ENCODE peak calls at places on chromosome 18, in seven cellular contexts. X, J, A, I, Z, N and O are unnamed samples.

GRCh38 chr18:50855976-50856772 is 22.7 kb upstream of the ME2 start:
- DNase-seq in I (no peak), A (no peak), Z (no peak), X (no peak), J (no peak), N (no peak), O (no peak)

GRCh38 chr18:12659904-12660605 is 2.1 kb upstream of the SPIRE1 start:
- DNase-seq in N (peak), A (no peak), J (no peak), X (peak), Z (peak), I (peak), O (peak)

GRCh38 chr18:79953921-79954651 is 2.6 kb upstream of the SLC66A2 start:
- DNase-seq in I (no peak), X (peak), Z (no peak), A (peak), J (no peak), N (no peak), O (no peak)

GRCh38 chr18:48791636-48792105 is 159.1 kb downstream of the SMAD7 start:
- DNase-seq in I (no peak), J (no peak), Z (no peak), N (no peak), A (no peak), X (peak), O (no peak)

GRCh38 chr18:60331890-60332289 is 40.7 kb downstream of the MC4R start:
- DNase-seq in J (no peak), N (no peak), A (no peak), X (no peak), Z (no peak), I (no peak), O (no peak)

GRCh38 chr18:45962461-45962860 is 4.7 kb downstream of the EPG5 start:
- DNase-seq in I (no peak), Z (no peak), N (no peak), A (no peak), J (peak), X (no peak), O (peak)

GRCh38 chr18:6543330-6543908 is 128.7 kb upstream of the L3MBTL4 start:
- DNase-seq in N (no peak), I (peak), X (peak), J (no peak), A (no peak), Z (peak), O (no peak)

GRCh38 chr18:66682855-66683322 is 79.0 kb upstream of the CDH19 start:
- DNase-seq in Z (no peak), X (no peak), A (no peak), I (peak), J (no peak), N (no peak), O (no peak)

GRCh38 chr18:55737266-55737665 is 149.3 kb upstream of the TCF4 start:
- DNase-seq in N (no peak), J (no peak), X (no peak), I (no peak), Z (no peak), A (no peak), O (no peak)

GRCh38 chr18:32280911-32281310 is 91.1 kb downstream of the MEP1B start:
- DNase-seq in J (no peak), X (no peak), A (no peak), N (no peak), Z (no peak), I (no peak), O (no peak)

GRCh38 chr18:50192903-50193795 is 1.8 kb downstream of the MYO5B start:
- DNase-seq in N (no peak), A (peak), Z (no peak), J (no peak), X (peak), I (peak), O (no peak)

GRCh38 chr18:60020107-60020925 is 120.5 kb downstream of the PMAIP1 start:
- DNase-seq in Z (no peak), X (peak), N (no peak), A (no peak), I (peak), J (no peak), O (no peak)

GRCh38 chr18:2850816-2851215 is 4.0 kb downstream of the EMILIN2 start:
- DNase-seq in I (no peak), N (no peak), A (no peak), J (no peak), Z (no peak), X (no peak), O (no peak)

GRCh38 chr18:30465131-30465530 is 577.4 kb downstream of the DSC3 start:
- DNase-seq in A (no peak), Z (no peak), I (no peak), J (no peak), X (no peak), N (no peak), O (no peak)

GRCh38 chr18:69401475-69402218 is 959 bp downstream of the DOK6 start:
- DNase-seq in A (no peak), I (peak), Z (peak), J (no peak), X (peak), N (no peak), O (no peak)

GRCh38 chr18:2927745-2928144 is 80.9 kb downstream of the EMILIN2 start:
- DNase-seq in I (no peak), Z (no peak), X (peak), J (no peak), A (no peak), N (no peak), O (no peak)

GRCh38 chr18:79804130-79804772 is 6.5 kb downstream of the KCNG2 start:
- DNase-seq in Z (no peak), A (no peak), N (no peak), X (no peak), I (no peak), J (no peak), O (no peak)

GRCh38 chr18:54183390-54183789 is 41.1 kb downstream of the MBD2 start:
- DNase-seq in N (no peak), A (no peak), I (no peak), J (no peak), Z (no peak), X (no peak), O (no peak)

GRCh38 chr18:62453864-62454263 is 69.0 kb upstream of the ZCCHC2 start:
- DNase-seq in N (no peak), X (no peak), Z (no peak), A (no peak), I (no peak), J (no peak), O (no peak)

GRCh38 chr18:7677001-7677400 is 109.9 kb downstream of the PTPRM start:
- DNase-seq in N (no peak), I (no peak), J (no peak), X (no peak), A (no peak), Z (no peak), O (no peak)

DNA sequence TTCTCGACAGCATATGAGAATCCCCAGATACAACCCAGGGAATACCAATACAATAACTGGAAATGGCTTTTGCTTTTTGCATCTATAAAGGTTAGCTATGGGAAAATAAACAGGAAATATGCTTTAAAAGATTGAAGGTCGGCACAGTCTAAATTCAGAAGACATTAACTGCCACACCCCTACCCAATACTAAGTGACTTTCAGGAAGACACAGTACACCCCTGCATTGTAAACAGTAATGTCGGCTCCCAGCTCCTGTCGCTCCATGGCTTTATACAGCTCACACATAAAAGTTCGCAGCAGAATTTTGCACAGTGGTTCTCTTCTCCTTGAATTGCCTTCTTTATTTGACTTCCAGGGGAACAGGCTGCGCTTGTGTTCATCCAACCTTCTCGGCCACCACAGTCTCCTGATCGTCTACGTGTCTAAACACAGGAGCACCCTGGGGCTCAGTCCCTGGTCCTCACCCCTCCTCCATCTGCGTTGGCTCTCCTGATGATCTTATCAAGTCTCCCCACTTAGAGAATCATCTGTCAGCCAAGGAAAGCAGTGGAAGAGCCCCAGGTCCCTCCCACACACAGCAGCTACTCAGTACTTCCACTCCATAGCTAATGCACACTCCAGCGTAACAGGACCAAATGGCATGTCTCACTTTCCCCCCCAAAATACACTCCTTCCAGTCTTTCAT is 22.7 kb downstream of the CYB5A start:
- DNase-seq in I (no peak), N (no peak), X (no peak), A (no peak), J (no peak), Z (no peak), O (no peak)
- H3K27ac ChIP-seq in I (no peak), N (no peak), X (no peak), A (peak), J (no peak), Z (no peak), O (no peak)

GRCh38 chr18:34758378-34758948 is 48.4 kb downstream of the DTNA start:
- DNase-seq in X (no peak), I (no peak), J (no peak), Z (no peak), A (no peak), N (no peak), O (no peak)

GRCh38 chr18:34764451-34764850 is 54.4 kb downstream of the DTNA start:
- DNase-seq in N (no peak), X (no peak), J (no peak), I (no peak), A (no peak), Z (no peak), O (no peak)

DNA sequence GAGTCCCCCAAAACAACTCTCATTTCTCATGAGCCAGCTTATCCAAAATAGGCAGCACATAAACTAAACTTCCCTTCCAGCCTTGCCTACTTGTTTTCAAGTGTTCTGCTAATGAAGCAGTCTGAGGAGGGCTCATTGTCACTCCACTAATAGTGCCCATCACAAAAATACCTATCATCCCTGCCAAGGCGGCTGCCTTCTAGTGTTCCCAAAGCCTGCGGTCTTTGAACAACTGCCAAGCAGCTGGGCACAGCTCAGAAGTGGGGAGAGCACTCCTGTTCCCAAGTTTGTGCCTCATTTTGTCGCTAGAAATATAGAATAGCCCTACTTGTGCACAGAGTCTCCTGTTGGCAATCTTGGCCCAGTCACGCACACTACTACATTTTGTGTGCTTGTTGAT is 50.3 kb downstream of the DTNA start:
- DNase-seq in N (no peak), J (no peak), X (no peak), I (no peak), Z (no peak), A (no peak), O (no peak)
- H3K27ac ChIP-seq in N (no peak), J (no peak), X (no peak), I (no peak), Z (no peak), A (no peak), O (no peak)

DNA sequence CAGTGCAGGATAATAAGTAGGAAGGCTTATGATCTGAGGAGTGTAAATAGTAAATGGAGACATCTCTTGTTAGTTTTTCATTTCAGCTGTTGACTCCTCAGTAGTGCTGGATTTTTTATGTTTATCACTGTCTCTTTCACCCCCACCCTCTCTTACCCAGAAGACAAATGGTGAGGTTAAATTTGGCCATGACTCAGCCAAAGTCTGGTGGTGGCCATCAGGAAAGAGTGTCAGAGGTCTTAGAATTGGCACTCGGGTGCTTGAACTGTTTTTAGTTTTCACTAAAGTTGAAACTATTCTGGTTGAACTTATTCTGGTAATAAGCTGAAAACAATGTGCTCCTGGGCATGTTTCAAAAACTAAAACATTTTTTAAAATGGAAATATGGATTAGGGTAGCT is 123.3 kb downstream of the FHOD3 start:
- DNase-seq in J (no peak), I (no peak), X (no peak), A (no peak), Z (no peak), N (no peak), O (no peak)
- H3K27ac ChIP-seq in J (no peak), I (no peak), X (no peak), A (no peak), Z (no peak), N (no peak), O (no peak)

GRCh38 chr18:25351280-25351772 is 640 bp downstream of the ZNF521 start:
- DNase-seq in Z (no peak), N (peak), J (no peak), X (no peak), I (peak), A (no peak), O (no peak)
- H3K27ac ChIP-seq in Z (no peak), N (peak), J (no peak), X (peak), I (peak), A (peak), O (no peak)

GRCh38 chr18:74775239-74775638 is 177.6 kb downstream of the ZNF407 start:
- DNase-seq in X (no peak), N (no peak), A (no peak), J (no peak), I (no peak), Z (no peak), O (no peak)
- H3K27ac ChIP-seq in X (no peak), N (no peak), A (no peak), J (no peak), I (no peak), Z (no peak), O (no peak)

DNA sequence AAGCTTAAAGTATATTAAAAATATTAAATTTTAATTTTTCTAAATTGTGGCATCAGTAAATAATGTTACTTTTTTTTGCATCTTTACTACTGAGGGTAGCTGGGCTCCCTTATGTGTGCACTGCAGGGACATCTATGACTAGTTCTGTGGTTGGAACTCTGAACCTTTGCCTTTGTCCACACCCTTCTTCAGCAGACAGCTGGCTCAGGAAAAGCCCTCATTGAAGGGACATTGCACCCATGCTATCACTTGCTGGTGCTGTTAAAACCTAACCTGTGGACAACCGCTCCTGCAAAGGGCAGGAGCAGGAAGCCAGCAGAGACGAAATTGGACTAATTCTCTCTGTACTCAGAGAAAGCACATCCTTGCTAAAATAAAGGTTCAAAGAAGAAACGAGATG is 30.1 kb downstream of the MOCOS start:
- DNase-seq in I (no peak), N (no peak), Z (no peak), X (no peak), A (no peak), J (no peak), O (no peak)
- H3K27ac ChIP-seq in I (no peak), N (no peak), Z (no peak), X (no peak), A (no peak), J (no peak), O (no peak)

DNA sequence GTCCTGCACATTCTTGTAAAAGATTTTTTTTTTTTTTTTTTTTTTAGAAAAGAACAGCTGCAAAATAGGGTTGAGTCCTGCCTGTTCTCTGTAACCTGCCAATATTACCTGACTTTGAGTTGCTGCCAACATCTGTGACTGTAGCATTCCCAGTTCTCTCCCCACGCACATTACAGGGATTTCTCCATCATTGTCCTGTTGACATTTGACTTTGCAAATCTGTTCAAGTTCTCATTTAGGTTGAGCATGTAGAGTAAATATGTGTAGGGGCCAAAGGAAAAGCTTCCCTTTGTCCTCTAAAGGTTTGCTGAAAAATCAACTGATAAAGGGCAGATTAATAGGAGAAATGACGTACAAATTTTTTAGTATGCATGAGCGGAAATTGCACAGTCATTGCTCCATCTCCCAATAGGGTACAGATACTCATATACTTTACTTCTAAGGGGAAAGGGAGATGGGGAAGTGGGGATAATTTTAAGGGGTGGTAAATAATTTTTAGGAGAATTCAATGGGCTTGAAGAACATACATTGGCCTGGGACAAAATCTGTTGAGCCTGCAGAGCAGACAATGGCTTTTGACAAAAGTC is 385.5 kb downstream of the PIK3C3 start:
- DNase-seq in N (no peak), I (no peak), J (no peak), X (no peak), Z (no peak), A (no peak), O (no peak)
- H3K27ac ChIP-seq in N (no peak), I (no peak), J (no peak), X (no peak), Z (no peak), A (no peak), O (no peak)

DNA sequence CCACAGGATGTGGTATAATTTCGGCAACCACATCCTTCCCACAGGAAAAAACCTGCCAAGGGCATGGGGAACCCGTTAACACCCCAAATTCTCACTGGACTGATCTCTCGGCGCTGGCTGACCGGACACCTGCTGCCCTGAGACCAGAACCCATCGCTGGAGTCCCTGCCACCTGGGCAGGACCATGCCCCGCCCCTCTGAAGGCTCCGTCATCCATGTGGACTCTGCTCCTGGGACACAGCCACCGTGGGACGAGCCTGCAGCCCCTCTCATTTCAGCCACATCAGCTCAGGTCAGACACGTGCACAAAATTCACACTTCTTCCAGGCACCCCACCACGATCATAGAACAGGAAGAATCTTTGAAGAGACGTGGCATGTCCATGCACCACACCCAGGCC is 108.2 kb downstream of the ZNF516 start:
- DNase-seq in A (no peak), J (no peak), I (no peak), X (no peak), Z (no peak), N (no peak), O (no peak)
- H3K27ac ChIP-seq in A (no peak), J (no peak), I (no peak), X (no peak), Z (no peak), N (no peak), O (no peak)

GRCh38 chr18:22224339-22224738 is 55.0 kb downstream of the GATA6 start:
- DNase-seq in X (no peak), A (no peak), Z (no peak), I (no peak), J (no peak), N (no peak), O (no peak)
- H3K27ac ChIP-seq in X (no peak), A (no peak), Z (peak), I (no peak), J (no peak), N (peak), O (no peak)

DNA sequence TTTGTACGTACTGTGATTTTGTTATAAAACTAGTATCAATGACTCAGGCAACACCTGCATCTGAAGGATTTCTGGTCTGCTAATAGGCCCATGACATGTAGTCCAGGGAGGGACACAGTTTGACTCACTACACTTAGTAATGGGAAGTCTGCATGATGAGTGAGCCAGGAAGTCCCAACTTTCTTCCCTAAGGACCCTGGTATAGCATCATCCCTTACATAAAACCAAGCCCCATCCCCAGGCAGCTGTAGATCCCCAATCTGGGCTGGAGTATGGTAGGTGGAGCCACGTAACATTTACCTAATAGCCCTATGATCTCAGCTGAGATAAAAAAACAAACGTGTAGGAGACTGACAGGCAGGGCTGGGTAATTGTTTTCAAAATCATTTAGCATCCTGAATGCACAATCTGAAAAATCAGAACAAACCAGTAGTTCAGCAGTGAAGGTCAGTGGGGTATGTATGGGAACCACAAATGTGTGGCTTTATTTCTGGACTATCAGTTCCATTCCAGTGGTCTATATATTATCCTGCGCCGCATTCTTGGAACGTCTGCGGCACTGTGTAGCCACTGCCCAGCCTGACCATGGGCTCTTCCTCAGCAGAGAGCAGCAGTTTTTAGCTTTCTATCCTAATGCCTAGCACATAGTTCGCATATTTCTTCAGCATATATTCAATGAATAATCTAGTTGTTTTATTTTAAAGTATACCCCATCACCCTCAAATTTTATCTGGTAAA is 33.5 kb downstream of the EPB41L3 start:
- DNase-seq in X (no peak), A (no peak), Z (no peak), I (no peak), J (no peak), N (no peak), O (no peak)
- H3K27ac ChIP-seq in X (no peak), A (no peak), Z (no peak), I (no peak), J (no peak), N (no peak), O (no peak)